ENCODE peak calls at places on chromosomes 5 and 9, in eight cellular contexts. One of them, this sample, is unnamed.
A peak's percentile ranks its signal among the peaks of the same experiment; 100 is the strongest.

GRCh38 chr5:158686240-158686639 is 413.5 kb downstream of the EBF1 start:
- DNase-seq in activated naive CD4-positive, alpha-beta T cell: no peak
- DNase-seq in iPS-NIHi11: no peak
- DNase-seq in PC-3: no peak
- DNase-seq in stimulated activated CD8-positive, alpha-beta memory T cell treated with anti-CD3 and anti-CD28 coated beads, Interleukin-15, amount 100 ng/mL, for 1 hour: no peak
- DNase-seq in GM20000: no peak
- DNase-seq in GM12865: no peak
- DNase-seq in NCI-H1105 treated with DMSO at 0.1 percent for 48 hours: no peak
- DNase-seq in this sample: no peak

GRCh38 chr9:127166651-127167524 is 44.5 kb upstream of the ANGPTL2 start:
- DNase-seq in activated naive CD4-positive, alpha-beta T cell: no peak
- DNase-seq in iPS-NIHi11: no peak
- DNase-seq in NCI-H1105 treated with DMSO at 0.1 percent for 48 hours: no peak
- DNase-seq in PC-3: peak; percentile 75
- DNase-seq in GM12865: peak; percentile 96
- DNase-seq in GM20000: peak; percentile 74
- DNase-seq in stimulated activated CD8-positive, alpha-beta memory T cell treated with anti-CD3 and anti-CD28 coated beads, Interleukin-15, amount 100 ng/mL, for 1 hour: no peak
- DNase-seq in this sample: peak; percentile 74

GRCh38 chr9:93827545-93828330 is 127.4 kb downstream of the BARX1 start:
- DNase-seq in GM20000: peak; percentile 76
- DNase-seq in iPS-NIHi11: peak; percentile 92
- DNase-seq in stimulated activated CD8-positive, alpha-beta memory T cell treated with anti-CD3 and anti-CD28 coated beads, Interleukin-15, amount 100 ng/mL, for 1 hour: no peak
- DNase-seq in GM12865: peak; percentile 38
- DNase-seq in activated naive CD4-positive, alpha-beta T cell: no peak
- DNase-seq in NCI-H1105 treated with DMSO at 0.1 percent for 48 hours: no peak
- DNase-seq in PC-3: peak; percentile 59
- DNase-seq in this sample: peak; percentile 80

GRCh38 chr5:151886741-151887261 is 37.9 kb downstream of the GLRA1 start:
- DNase-seq in iPS-NIHi11: no peak
- DNase-seq in GM12865: no peak
- DNase-seq in activated naive CD4-positive, alpha-beta T cell: no peak
- DNase-seq in GM20000: no peak
- DNase-seq in PC-3: no peak
- DNase-seq in stimulated activated CD8-positive, alpha-beta memory T cell treated with anti-CD3 and anti-CD28 coated beads, Interleukin-15, amount 100 ng/mL, for 1 hour: no peak
- DNase-seq in NCI-H1105 treated with DMSO at 0.1 percent for 48 hours: no peak
- DNase-seq in this sample: no peak

GRCh38 chr5:146588331-146588730 is 72.3 kb upstream of the GPR151 start:
- DNase-seq in iPS-NIHi11: no peak
- DNase-seq in activated naive CD4-positive, alpha-beta T cell: no peak
- DNase-seq in PC-3: peak; percentile 67
- DNase-seq in stimulated activated CD8-positive, alpha-beta memory T cell treated with anti-CD3 and anti-CD28 coated beads, Interleukin-15, amount 100 ng/mL, for 1 hour: no peak
- DNase-seq in GM12865: no peak
- DNase-seq in NCI-H1105 treated with DMSO at 0.1 percent for 48 hours: no peak
- DNase-seq in GM20000: no peak
- DNase-seq in this sample: no peak

GRCh38 chr5:67542489-67542888 is 345.9 kb upstream of the CD180 start:
- DNase-seq in PC-3: no peak
- DNase-seq in NCI-H1105 treated with DMSO at 0.1 percent for 48 hours: no peak
- DNase-seq in activated naive CD4-positive, alpha-beta T cell: no peak
- DNase-seq in iPS-NIHi11: no peak
- DNase-seq in GM20000: no peak
- DNase-seq in GM12865: no peak
- DNase-seq in stimulated activated CD8-positive, alpha-beta memory T cell treated with anti-CD3 and anti-CD28 coated beads, Interleukin-15, amount 100 ng/mL, for 1 hour: no peak
- DNase-seq in this sample: no peak

GRCh38 chr5:140808889-140809291 is 2.0 kb downstream of the PCDHA4 start:
- DNase-seq in NCI-H1105 treated with DMSO at 0.1 percent for 48 hours: no peak
- DNase-seq in PC-3: no peak
- DNase-seq in GM12865: no peak
- DNase-seq in GM20000: no peak
- DNase-seq in stimulated activated CD8-positive, alpha-beta memory T cell treated with anti-CD3 and anti-CD28 coated beads, Interleukin-15, amount 100 ng/mL, for 1 hour: no peak
- DNase-seq in activated naive CD4-positive, alpha-beta T cell: no peak
- DNase-seq in iPS-NIHi11: no peak
- DNase-seq in this sample: no peak

GRCh38 chr9:78577507-78577906 is 280.6 kb downstream of the PSAT1 start:
- DNase-seq in GM12865: no peak
- DNase-seq in stimulated activated CD8-positive, alpha-beta memory T cell treated with anti-CD3 and anti-CD28 coated beads, Interleukin-15, amount 100 ng/mL, for 1 hour: no peak
- DNase-seq in activated naive CD4-positive, alpha-beta T cell: no peak
- DNase-seq in PC-3: no peak
- DNase-seq in GM20000: no peak
- DNase-seq in NCI-H1105 treated with DMSO at 0.1 percent for 48 hours: no peak
- DNase-seq in iPS-NIHi11: no peak
- DNase-seq in this sample: no peak

GRCh38 chr5:66742083-66742895 is 146.1 kb downstream of the MAST4 start:
- DNase-seq in activated naive CD4-positive, alpha-beta T cell: no peak
- DNase-seq in NCI-H1105 treated with DMSO at 0.1 percent for 48 hours: no peak
- DNase-seq in iPS-NIHi11: peak; percentile 30
- DNase-seq in PC-3: no peak
- DNase-seq in GM12865: peak; percentile 8
- DNase-seq in GM20000: no peak
- DNase-seq in stimulated activated CD8-positive, alpha-beta memory T cell treated with anti-CD3 and anti-CD28 coated beads, Interleukin-15, amount 100 ng/mL, for 1 hour: no peak
- DNase-seq in this sample: no peak

GRCh38 chr9:81490605-81491331 is 198.6 kb downstream of the TLE1 start:
- DNase-seq in stimulated activated CD8-positive, alpha-beta memory T cell treated with anti-CD3 and anti-CD28 coated beads, Interleukin-15, amount 100 ng/mL, for 1 hour: no peak
- DNase-seq in iPS-NIHi11: no peak
- DNase-seq in activated naive CD4-positive, alpha-beta T cell: no peak
- DNase-seq in GM20000: no peak
- DNase-seq in PC-3: peak; percentile 72
- DNase-seq in GM12865: no peak
- DNase-seq in NCI-H1105 treated with DMSO at 0.1 percent for 48 hours: no peak
- DNase-seq in this sample: no peak

GRCh38 chr5:133387621-133388020 is 224.7 kb downstream of the FSTL4 start:
- DNase-seq in GM12865: no peak
- DNase-seq in activated naive CD4-positive, alpha-beta T cell: no peak
- DNase-seq in PC-3: no peak
- DNase-seq in NCI-H1105 treated with DMSO at 0.1 percent for 48 hours: no peak
- DNase-seq in stimulated activated CD8-positive, alpha-beta memory T cell treated with anti-CD3 and anti-CD28 coated beads, Interleukin-15, amount 100 ng/mL, for 1 hour: no peak
- DNase-seq in GM20000: no peak
- DNase-seq in iPS-NIHi11: no peak
- DNase-seq in this sample: no peak

GRCh38 chr9:76654575-76654974 is 109.7 kb upstream of the PCA3 start:
- DNase-seq in iPS-NIHi11: no peak
- DNase-seq in GM12865: no peak
- DNase-seq in PC-3: peak; percentile 11
- DNase-seq in NCI-H1105 treated with DMSO at 0.1 percent for 48 hours: no peak
- DNase-seq in stimulated activated CD8-positive, alpha-beta memory T cell treated with anti-CD3 and anti-CD28 coated beads, Interleukin-15, amount 100 ng/mL, for 1 hour: no peak
- DNase-seq in activated naive CD4-positive, alpha-beta T cell: no peak
- DNase-seq in GM20000: no peak
- DNase-seq in this sample: no peak

GRCh38 chr5:10590226-10591047 is 26.6 kb downstream of the ANKRD33B start:
- DNase-seq in GM20000: no peak
- DNase-seq in activated naive CD4-positive, alpha-beta T cell: no peak
- DNase-seq in iPS-NIHi11: peak; percentile 80
- DNase-seq in PC-3: peak; percentile 93
- DNase-seq in GM12865: no peak
- DNase-seq in stimulated activated CD8-positive, alpha-beta memory T cell treated with anti-CD3 and anti-CD28 coated beads, Interleukin-15, amount 100 ng/mL, for 1 hour: no peak
- DNase-seq in NCI-H1105 treated with DMSO at 0.1 percent for 48 hours: no peak
- DNase-seq in this sample: no peak

GRCh38 chr9:26945591-26945990 is 1.5 kb downstream of the PLAA start:
- DNase-seq in GM12865: no peak
- DNase-seq in GM20000: no peak
- DNase-seq in PC-3: no peak
- DNase-seq in NCI-H1105 treated with DMSO at 0.1 percent for 48 hours: no peak
- DNase-seq in activated naive CD4-positive, alpha-beta T cell: no peak
- DNase-seq in stimulated activated CD8-positive, alpha-beta memory T cell treated with anti-CD3 and anti-CD28 coated beads, Interleukin-15, amount 100 ng/mL, for 1 hour: no peak
- DNase-seq in iPS-NIHi11: no peak
- DNase-seq in this sample: no peak

GRCh38 chr5:32314658-32315057 is 1.9 kb upstream of the MTMR12 start:
- DNase-seq in GM20000: no peak
- DNase-seq in NCI-H1105 treated with DMSO at 0.1 percent for 48 hours: no peak
- DNase-seq in PC-3: no peak
- DNase-seq in stimulated activated CD8-positive, alpha-beta memory T cell treated with anti-CD3 and anti-CD28 coated beads, Interleukin-15, amount 100 ng/mL, for 1 hour: no peak
- DNase-seq in iPS-NIHi11: no peak
- DNase-seq in GM12865: no peak
- DNase-seq in activated naive CD4-positive, alpha-beta T cell: no peak
- DNase-seq in this sample: no peak

GRCh38 chr9:136572003-136572595 is 26.3 kb upstream of the NOTCH1 start:
- DNase-seq in NCI-H1105 treated with DMSO at 0.1 percent for 48 hours: no peak
- DNase-seq in activated naive CD4-positive, alpha-beta T cell: no peak
- DNase-seq in GM12865: no peak
- DNase-seq in iPS-NIHi11: peak; percentile 92
- DNase-seq in stimulated activated CD8-positive, alpha-beta memory T cell treated with anti-CD3 and anti-CD28 coated beads, Interleukin-15, amount 100 ng/mL, for 1 hour: no peak
- DNase-seq in PC-3: peak; percentile 4
- DNase-seq in GM20000: no peak
- DNase-seq in this sample: no peak

GRCh38 chr5:58348996-58349728 is 110.7 kb downstream of the PLK2 start:
- DNase-seq in NCI-H1105 treated with DMSO at 0.1 percent for 48 hours: no peak
- DNase-seq in activated naive CD4-positive, alpha-beta T cell: no peak
- DNase-seq in iPS-NIHi11: no peak
- DNase-seq in PC-3: peak; percentile 8
- DNase-seq in GM12865: no peak
- DNase-seq in stimulated activated CD8-positive, alpha-beta memory T cell treated with anti-CD3 and anti-CD28 coated beads, Interleukin-15, amount 100 ng/mL, for 1 hour: no peak
- DNase-seq in GM20000: no peak
- DNase-seq in this sample: no peak

GRCh38 chr5:104793031-104793430 is 1230.4 kb upstream of the NUDT12 start:
- DNase-seq in stimulated activated CD8-positive, alpha-beta memory T cell treated with anti-CD3 and anti-CD28 coated beads, Interleukin-15, amount 100 ng/mL, for 1 hour: no peak
- DNase-seq in NCI-H1105 treated with DMSO at 0.1 percent for 48 hours: no peak
- DNase-seq in GM20000: no peak
- DNase-seq in activated naive CD4-positive, alpha-beta T cell: no peak
- DNase-seq in PC-3: peak; percentile 59
- DNase-seq in iPS-NIHi11: no peak
- DNase-seq in GM12865: no peak
- DNase-seq in this sample: no peak

This sample was measured in GM13976.